ENCODE peak calls at places on chromosome 12, in six cellular contexts. K, O, T, X, E and J are unnamed samples.

GRCh38 chr12:18462437-18462836 is 201.1 kb downstream of the PIK3C2G start:
- DNase-seq in K (no peak), O (no peak), T (no peak), X (peak; percentile 90), E (no peak), J (no peak)

GRCh38 chr12:26271889-26272492 is 76.6 kb downstream of the SSPN start:
- DNase-seq in K (no peak), O (peak; percentile 86), T (peak; percentile 86), X (peak; percentile 93), E (peak; percentile 82), J (peak; percentile 80)

GRCh38 chr12:124713041-124713435 is 145.6 kb upstream of the NCOR2 start:
- DNase-seq in K (no peak), O (no peak), T (no peak), X (peak; percentile 56), E (no peak), J (peak; percentile 82)

GRCh38 chr12:63802012-63802608 is 22.4 kb downstream of the RXYLT1 start:
- DNase-seq in K (no peak), O (no peak), T (no peak), X (peak; percentile 43), E (no peak), J (no peak)

GRCh38 chr12:2753536-2753935 is 41.2 kb upstream of the FKBP4 start:
- DNase-seq in K (no peak), O (no peak), T (no peak), X (no peak), E (no peak), J (no peak)

GRCh38 chr12:44296624-44297197 is 460.8 kb downstream of the TMEM117 start:
- DNase-seq in K (no peak), O (no peak), T (no peak), X (no peak), E (no peak), J (no peak)

GRCh38 chr12:130838284-130838950 is 633 bp downstream of the STX2 start:
- DNase-seq in K (no peak), O (peak; percentile 73), T (no peak), X (peak; percentile 26), E (peak; percentile 54), J (no peak)

GRCh38 chr12:63862187-63863107 is 17.9 kb downstream of the SRGAP1 start:
- DNase-seq in K (peak; percentile 54), O (no peak), T (no peak), X (peak; percentile 19), E (peak; percentile 76), J (no peak)

GRCh38 chr12:15206338-15206737 is 14.9 kb downstream of the RERG start:
- DNase-seq in K (no peak), O (no peak), T (no peak), X (no peak), E (no peak), J (no peak)

GRCh38 chr12:108722992-108723766 is 8.1 kb downstream of the CORO1C start:
- DNase-seq in K (no peak), O (no peak), T (no peak), X (peak; percentile 65), E (no peak), J (no peak)

GRCh38 chr12:50689437-50689836 is 74.5 kb upstream of the ATF1 start:
- DNase-seq in K (no peak), O (no peak), T (no peak), X (no peak), E (no peak), J (no peak)

GRCh38 chr12:81340910-81341309 is 263.0 kb downstream of the ACSS3 start:
- DNase-seq in K (no peak), O (no peak), T (no peak), X (no peak), E (no peak), J (no peak)

GRCh38 chr12:63942464-63943241 is 98.2 kb downstream of the SRGAP1 start:
- DNase-seq in K (no peak), O (no peak), T (no peak), X (no peak), E (no peak), J (no peak)

GRCh38 chr12:125406131-125406530 is 340.9 kb downstream of the AACS start:
- DNase-seq in K (no peak), O (no peak), T (no peak), X (no peak), E (no peak), J (no peak)

GRCh38 chr12:127559349-127560040 is 707.5 kb upstream of the TMEM132C start:
- DNase-seq in K (no peak), O (no peak), T (no peak), X (peak; percentile 1), E (peak; percentile 22), J (peak; percentile 73)

GRCh38 chr12:10140001-10140400 is 10.0 kb upstream of the CLEC7A start:
- DNase-seq in K (peak; percentile 44), O (no peak), T (no peak), X (peak; percentile 84), E (no peak), J (no peak)

GRCh38 chr12:34204830-34205285 is 182.6 kb downstream of the ALG10 start:
- DNase-seq in K (no peak), O (no peak), T (no peak), X (no peak), E (no peak), J (no peak)

GRCh38 chr12:121533391-121534090 is 47.3 kb downstream of the KDM2B start:
- DNase-seq in K (no peak), O (peak; percentile 41), T (no peak), X (no peak), E (no peak), J (no peak)

GRCh38 chr12:68977909-68978610 is 45.1 kb upstream of the CPM start:
- DNase-seq in K (no peak), O (no peak), T (no peak), X (no peak), E (no peak), J (no peak)

GRCh38 chr12:70230934-70231606 is 12.2 kb upstream of the CNOT2 start:
- DNase-seq in K (no peak), O (no peak), T (no peak), X (no peak), E (no peak), J (no peak)

GRCh38 chr12:132669166-132669879 is 17.8 kb downstream of the POLE start:
- DNase-seq in K (no peak), O (no peak), T (no peak), X (no peak), E (no peak), J (peak; percentile 52)

GRCh38 chr12:91926810-91927209 is 218.8 kb downstream of the BTG1 start:
- DNase-seq in K (no peak), O (no peak), T (no peak), X (peak; percentile 85), E (no peak), J (no peak)

GRCh38 chr12:59408431-59408830 is 187.4 kb upstream of the SLC16A7 start:
- DNase-seq in K (no peak), O (no peak), T (no peak), X (no peak), E (no peak), J (no peak)

GRCh38 chr12:49793620-49794019 is 34.6 kb downstream of the NCKAP5L start:
- DNase-seq in K (no peak), O (no peak), T (no peak), X (no peak), E (no peak), J (no peak)

GRCh38 chr12:53219116-53219955 is 12.3 kb upstream of the ITGB7 start:
- DNase-seq in K (no peak), O (peak; percentile 61), T (no peak), X (peak; percentile 58), E (no peak), J (peak; percentile 86)

GRCh38 chr12:87116778-87117177 is 860.6 kb upstream of the MGAT4C start:
- DNase-seq in K (no peak), O (no peak), T (no peak), X (no peak), E (no peak), J (no peak)

GRCh38 chr12:103751171-103751570 is 89.9 kb downstream of the NT5DC3 start:
- DNase-seq in K (no peak), O (no peak), T (no peak), X (no peak), E (no peak), J (no peak)
- TF ChIP-seq CTCF in K (no peak), O (no peak), T (no peak), X (peak; percentile 11), E (no peak), J (no peak)

DNA sequence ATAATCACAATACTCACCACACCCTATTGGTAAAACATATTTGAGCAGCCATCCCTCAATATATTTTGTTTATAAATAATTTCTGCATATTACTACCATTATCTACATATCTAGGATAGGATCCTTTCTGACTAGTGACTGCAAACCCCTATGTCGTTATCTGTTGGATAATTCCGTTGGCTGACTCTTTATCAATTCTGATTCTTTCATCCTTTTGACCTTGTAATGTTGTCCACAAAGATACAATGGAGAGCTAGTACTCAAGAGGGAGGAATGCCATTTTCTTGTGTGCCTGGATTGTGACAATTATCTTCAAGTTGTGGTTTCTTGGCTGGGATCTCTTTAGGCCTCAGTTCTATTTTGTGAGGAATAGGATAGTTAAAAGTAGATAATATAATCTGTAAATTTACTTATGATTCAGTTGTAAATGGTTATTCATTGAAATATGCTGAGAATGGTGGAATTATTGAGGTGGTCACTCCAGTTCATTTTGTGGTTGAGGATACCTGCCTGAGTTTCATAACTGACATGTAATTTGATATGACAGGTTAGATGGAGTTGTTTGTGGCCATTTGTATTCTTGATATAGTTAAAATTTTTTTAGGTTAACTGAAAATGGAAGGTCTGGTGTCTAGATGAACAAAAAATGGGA is 10.1 kb downstream of the CHST11 start:
- DNase-seq in K (no peak), O (no peak), T (no peak), X (no peak), E (no peak), J (no peak)
- H3K4me3 ChIP-seq in K (no peak overlapping the region), O (no peak overlapping the region), T (no peak overlapping the region), X (no peak overlapping the region), E (no peak overlapping the region), J (no peak overlapping the region)

GRCh38 chr12:56193025-56193578 is 3.8 kb upstream of the SMARCC2 start:
- DNase-seq in K (peak; percentile 80), O (peak; percentile 60), T (peak; percentile 61), X (peak; percentile 85), E (peak; percentile 85), J (no peak)
- TF ChIP-seq POLR2A in K (no peak), O (no peak), T (no peak), X (no peak), E (no peak), J (no peak)

GRCh38 chr12:64995831-64996230 is 125.3 kb downstream of the WIF1 start:
- DNase-seq in K (no peak), O (no peak), T (no peak), X (no peak), E (no peak), J (no peak)

GRCh38 chr12:64997858-64998257 is 123.2 kb downstream of the WIF1 start:
- DNase-seq in K (no peak), O (no peak), T (no peak), X (no peak), E (no peak), J (no peak)

GRCh38 chr12:64998327-64999156 is 122.6 kb downstream of the WIF1 start:
- DNase-seq in K (no peak), O (no peak), T (no peak), X (no peak), E (peak; percentile 17), J (no peak)

GRCh38 chr12:64990991-64991570 is 130.0 kb downstream of the WIF1 start:
- DNase-seq in K (no peak), O (no peak), T (no peak), X (no peak), E (no peak), J (no peak)

DNA sequence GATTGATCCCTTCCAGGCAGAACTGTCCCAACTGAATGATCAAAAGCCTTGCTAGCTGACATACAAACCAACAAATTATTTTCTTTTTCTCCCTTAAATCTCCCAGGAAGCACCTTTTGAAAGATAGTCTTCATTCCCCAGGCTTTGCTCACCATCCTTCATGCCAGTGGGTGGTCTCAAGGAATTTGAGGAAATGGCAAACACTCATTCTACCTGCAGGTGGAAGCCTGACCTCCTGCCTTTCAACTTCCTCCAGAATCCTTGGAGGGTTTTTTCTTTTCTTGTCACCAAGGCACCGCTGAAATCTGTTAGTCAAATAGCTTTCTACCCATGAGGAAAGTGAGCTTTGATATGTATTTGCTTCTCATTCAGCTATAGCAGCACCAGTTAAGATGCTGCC is 128.5 kb downstream of the WIF1 start:
- DNase-seq in K (no peak), O (no peak), T (no peak), X (no peak), E (no peak), J (no peak)
- TF ChIP-seq CTCF in K (no peak), O (no peak), T (no peak), X (no peak), E (no peak), J (no peak)